ENCODE peak calls at places on chromosomes 3 and 15, in eight cellular contexts. One of them, this sample, is unnamed.

GRCh38 chr15:88543065-88543776 is 3.3 kb downstream of the DET1 start:
- DNase-seq in HCT116: no peak
- DNase-seq in activated T-cell treated with anti-CD3 and anti-CD28 coated beads, Interleukin-2, amount 50 U/mL, for 72 hours: no peak
- DNase-seq in mucosa of gallbladder: no peak
- DNase-seq in effector CD4-positive, alpha-beta T cell: no peak
- DNase-seq in A172: peak; percentile 4
- DNase-seq in neuronal stem cell: no peak
- DNase-seq in substantia nigra: no peak
- DNase-seq in this sample: no peak

GRCh38 chr3:159821148-159821547 is 167.5 kb upstream of the IL12A start:
- DNase-seq in HCT116: no peak
- DNase-seq in neuronal stem cell: no peak
- DNase-seq in activated T-cell treated with anti-CD3 and anti-CD28 coated beads, Interleukin-2, amount 50 U/mL, for 72 hours: no peak
- DNase-seq in effector CD4-positive, alpha-beta T cell: no peak
- DNase-seq in mucosa of gallbladder: no peak
- DNase-seq in A172: no peak
- DNase-seq in substantia nigra: no peak
- DNase-seq in this sample: no peak

GRCh38 chr15:83776986-83777385 is 123.1 kb downstream of the ADAMTSL3 start:
- DNase-seq in substantia nigra: no peak
- DNase-seq in A172: no peak
- DNase-seq in mucosa of gallbladder: no peak
- DNase-seq in HCT116: no peak
- DNase-seq in activated T-cell treated with anti-CD3 and anti-CD28 coated beads, Interleukin-2, amount 50 U/mL, for 72 hours: no peak
- DNase-seq in neuronal stem cell: no peak
- DNase-seq in effector CD4-positive, alpha-beta T cell: no peak
- DNase-seq in this sample: no peak

GRCh38 chr15:100463515-100463914 is 65.2 kb downstream of the CERS3 start:
- DNase-seq in activated T-cell treated with anti-CD3 and anti-CD28 coated beads, Interleukin-2, amount 50 U/mL, for 72 hours: no peak
- DNase-seq in effector CD4-positive, alpha-beta T cell: no peak
- DNase-seq in neuronal stem cell: no peak
- DNase-seq in substantia nigra: no peak
- DNase-seq in HCT116: no peak
- DNase-seq in A172: no peak
- DNase-seq in mucosa of gallbladder: no peak
- DNase-seq in this sample: no peak

GRCh38 chr3:106913111-106913698 is 464.0 kb upstream of the CCDC54 start:
- DNase-seq in HCT116: no peak
- DNase-seq in A172: no peak
- DNase-seq in activated T-cell treated with anti-CD3 and anti-CD28 coated beads, Interleukin-2, amount 50 U/mL, for 72 hours: no peak
- DNase-seq in neuronal stem cell: peak; percentile 8
- DNase-seq in substantia nigra: no peak
- DNase-seq in effector CD4-positive, alpha-beta T cell: no peak
- DNase-seq in mucosa of gallbladder: no peak
- DNase-seq in this sample: no peak

GRCh38 chr3:27224197-27224596 is 145.0 kb downstream of the NEK10 start:
- DNase-seq in substantia nigra: no peak
- DNase-seq in effector CD4-positive, alpha-beta T cell: no peak
- DNase-seq in mucosa of gallbladder: no peak
- DNase-seq in activated T-cell treated with anti-CD3 and anti-CD28 coated beads, Interleukin-2, amount 50 U/mL, for 72 hours: no peak
- DNase-seq in neuronal stem cell: no peak
- DNase-seq in HCT116: no peak
- DNase-seq in A172: no peak
- DNase-seq in this sample: no peak

GRCh38 chr3:137460944-137461343 is 303.2 kb upstream of the SOX14 start:
- DNase-seq in neuronal stem cell: no peak
- DNase-seq in mucosa of gallbladder: no peak
- DNase-seq in effector CD4-positive, alpha-beta T cell: no peak
- DNase-seq in HCT116: no peak
- DNase-seq in A172: no peak
- DNase-seq in substantia nigra: no peak
- DNase-seq in activated T-cell treated with anti-CD3 and anti-CD28 coated beads, Interleukin-2, amount 50 U/mL, for 72 hours: no peak
- DNase-seq in this sample: no peak

GRCh38 chr15:98657721-98658120 is 9.4 kb downstream of the IGF1R start:
- DNase-seq in mucosa of gallbladder: no peak
- DNase-seq in neuronal stem cell: no peak
- DNase-seq in A172: no peak
- DNase-seq in HCT116: no peak
- DNase-seq in activated T-cell treated with anti-CD3 and anti-CD28 coated beads, Interleukin-2, amount 50 U/mL, for 72 hours: no peak
- DNase-seq in effector CD4-positive, alpha-beta T cell: no peak
- DNase-seq in substantia nigra: no peak
- DNase-seq in this sample: no peak

GRCh38 chr3:198107840-198108734 is 148.1 kb downstream of the LMLN start:
- DNase-seq in HCT116: no peak
- DNase-seq in A172: peak; percentile 9
- DNase-seq in mucosa of gallbladder: no peak
- DNase-seq in neuronal stem cell: no peak
- DNase-seq in substantia nigra: no peak
- DNase-seq in effector CD4-positive, alpha-beta T cell: no peak
- DNase-seq in activated T-cell treated with anti-CD3 and anti-CD28 coated beads, Interleukin-2, amount 50 U/mL, for 72 hours: no peak
- DNase-seq in this sample: no peak

GRCh38 chr3:4550957-4551754 is 58.0 kb downstream of the ITPR1 start:
- DNase-seq in effector CD4-positive, alpha-beta T cell: no peak
- DNase-seq in neuronal stem cell: no peak
- DNase-seq in mucosa of gallbladder: peak; percentile 24
- DNase-seq in substantia nigra: no peak
- DNase-seq in activated T-cell treated with anti-CD3 and anti-CD28 coated beads, Interleukin-2, amount 50 U/mL, for 72 hours: no peak
- DNase-seq in HCT116: no peak
- DNase-seq in A172: no peak
- DNase-seq in this sample: no peak

GRCh38 chr3:124315215-124316033 is 323.5 kb upstream of the ROPN1 start:
- DNase-seq in substantia nigra: no peak
- DNase-seq in A172: peak; percentile 81
- DNase-seq in neuronal stem cell: no peak
- DNase-seq in activated T-cell treated with anti-CD3 and anti-CD28 coated beads, Interleukin-2, amount 50 U/mL, for 72 hours: no peak
- DNase-seq in effector CD4-positive, alpha-beta T cell: no peak
- DNase-seq in mucosa of gallbladder: no peak
- DNase-seq in HCT116: peak; percentile 3
- DNase-seq in this sample: no peak

GRCh38 chr15:29937956-29938355 is 115.7 kb upstream of the TJP1 start:
- DNase-seq in mucosa of gallbladder: no peak
- DNase-seq in A172: no peak
- DNase-seq in effector CD4-positive, alpha-beta T cell: no peak
- DNase-seq in substantia nigra: no peak
- DNase-seq in HCT116: no peak
- DNase-seq in activated T-cell treated with anti-CD3 and anti-CD28 coated beads, Interleukin-2, amount 50 U/mL, for 72 hours: no peak
- DNase-seq in neuronal stem cell: no peak
- DNase-seq in this sample: no peak

GRCh38 chr3:161500057-161500836 is 3.6 kb downstream of the OTOL1 start:
- DNase-seq in HCT116: no peak
- DNase-seq in effector CD4-positive, alpha-beta T cell: no peak
- DNase-seq in neuronal stem cell: no peak
- DNase-seq in A172: peak; percentile 37
- DNase-seq in substantia nigra: no peak
- DNase-seq in mucosa of gallbladder: no peak
- DNase-seq in activated T-cell treated with anti-CD3 and anti-CD28 coated beads, Interleukin-2, amount 50 U/mL, for 72 hours: no peak
- DNase-seq in this sample: no peak

GRCh38 chr15:96678386-96678785 is 347.9 kb downstream of the NR2F2 start:
- DNase-seq in HCT116: no peak
- DNase-seq in activated T-cell treated with anti-CD3 and anti-CD28 coated beads, Interleukin-2, amount 50 U/mL, for 72 hours: no peak
- DNase-seq in effector CD4-positive, alpha-beta T cell: no peak
- DNase-seq in neuronal stem cell: no peak
- DNase-seq in substantia nigra: no peak
- DNase-seq in mucosa of gallbladder: no peak
- DNase-seq in A172: no peak
- DNase-seq in this sample: no peak

GRCh38 chr3:184513276-184514150 is 48.1 kb upstream of the EPHB3 start:
- DNase-seq in mucosa of gallbladder: peak; percentile 88
- DNase-seq in neuronal stem cell: peak; percentile 91
- DNase-seq in activated T-cell treated with anti-CD3 and anti-CD28 coated beads, Interleukin-2, amount 50 U/mL, for 72 hours: peak; percentile 87
- DNase-seq in substantia nigra: peak; percentile 73
- DNase-seq in effector CD4-positive, alpha-beta T cell: peak; percentile 75
- DNase-seq in A172: peak; percentile 71
- DNase-seq in HCT116: peak; percentile 69
- DNase-seq in this sample: peak; percentile 75

GRCh38 chr15:87733522-87733921 is 523.0 kb downstream of the NTRK3 start:
- DNase-seq in activated T-cell treated with anti-CD3 and anti-CD28 coated beads, Interleukin-2, amount 50 U/mL, for 72 hours: no peak
- DNase-seq in A172: no peak
- DNase-seq in neuronal stem cell: no peak
- DNase-seq in HCT116: no peak
- DNase-seq in mucosa of gallbladder: no peak
- DNase-seq in substantia nigra: no peak
- DNase-seq in effector CD4-positive, alpha-beta T cell: no peak
- DNase-seq in this sample: no peak

GRCh38 chr15:52143862-52144261 is 31.3 kb upstream of the BCL2L10 start:
- DNase-seq in substantia nigra: no peak
- DNase-seq in HCT116: no peak
- DNase-seq in effector CD4-positive, alpha-beta T cell: no peak
- DNase-seq in mucosa of gallbladder: no peak
- DNase-seq in A172: peak; percentile 98
- DNase-seq in neuronal stem cell: no peak
- DNase-seq in activated T-cell treated with anti-CD3 and anti-CD28 coated beads, Interleukin-2, amount 50 U/mL, for 72 hours: no peak
- DNase-seq in this sample: no peak

GRCh38 chr3:192409203-192409837 is 318.0 kb downstream of the FGF12 start:
- DNase-seq in substantia nigra: no peak
- DNase-seq in neuronal stem cell: peak; percentile 61
- DNase-seq in activated T-cell treated with anti-CD3 and anti-CD28 coated beads, Interleukin-2, amount 50 U/mL, for 72 hours: peak; percentile 2
- DNase-seq in mucosa of gallbladder: no peak
- DNase-seq in A172: peak; percentile 53
- DNase-seq in effector CD4-positive, alpha-beta T cell: no peak
- DNase-seq in HCT116: no peak
- DNase-seq in this sample: no peak

GRCh38 chr3:54146383-54147239 is 24.3 kb downstream of the CACNA2D3 start:
- DNase-seq in activated T-cell treated with anti-CD3 and anti-CD28 coated beads, Interleukin-2, amount 50 U/mL, for 72 hours: peak; percentile 6
- DNase-seq in A172: peak; percentile 44
- DNase-seq in substantia nigra: peak; percentile 30
- DNase-seq in effector CD4-positive, alpha-beta T cell: no peak
- DNase-seq in HCT116: peak; percentile 4
- DNase-seq in neuronal stem cell: no peak
- DNase-seq in mucosa of gallbladder: peak; percentile 29
- DNase-seq in this sample: no peak

GRCh38 chr3:190401943-190402342 is 14.0 kb downstream of the CLDN16 start:
- DNase-seq in HCT116: no peak
- DNase-seq in A172: no peak
- DNase-seq in activated T-cell treated with anti-CD3 and anti-CD28 coated beads, Interleukin-2, amount 50 U/mL, for 72 hours: no peak
- DNase-seq in neuronal stem cell: no peak
- DNase-seq in substantia nigra: no peak
- DNase-seq in effector CD4-positive, alpha-beta T cell: no peak
- DNase-seq in mucosa of gallbladder: no peak
- DNase-seq in this sample: no peak

GRCh38 chr3:58628823-58629562 is 37.6 kb downstream of the FAM3D start:
- DNase-seq in mucosa of gallbladder: no peak
- DNase-seq in effector CD4-positive, alpha-beta T cell: no peak
- DNase-seq in A172: peak; percentile 40
- DNase-seq in neuronal stem cell: no peak
- DNase-seq in activated T-cell treated with anti-CD3 and anti-CD28 coated beads, Interleukin-2, amount 50 U/mL, for 72 hours: no peak
- DNase-seq in substantia nigra: no peak
- DNase-seq in HCT116: no peak
- DNase-seq in this sample: no peak

GRCh38 chr15:50107591-50108408 is 11.2 kb downstream of the ATP8B4 start:
- DNase-seq in A172: no peak
- DNase-seq in mucosa of gallbladder: peak; percentile 31
- DNase-seq in neuronal stem cell: no peak
- DNase-seq in HCT116: no peak
- DNase-seq in effector CD4-positive, alpha-beta T cell: no peak
- DNase-seq in activated T-cell treated with anti-CD3 and anti-CD28 coated beads, Interleukin-2, amount 50 U/mL, for 72 hours: peak; percentile 61
- DNase-seq in substantia nigra: no peak
- DNase-seq in this sample: peak; percentile 70